ENCODE peak calls at places on chromosomes 16 and 17, in seven cellular contexts. K is transverse colon; Z is psoas muscle; G is AG08396; Y is activated effector memory CD4-positive, alpha-beta T cell treated with anti-CD3 and anti-CD28 coated beads, Interleukin-2, amount 50 U/mL, for 16 hours; A is neuronal stem cell; C is nephron progenitor cell. U is an unnamed sample.

GRCh38 chr16:2526135-2526534 is 5.1 kb downstream of the CEMP1 start:
- DNase-seq in K (no peak), C (no peak), Z (no peak), A (no peak), G (no peak), Y (no peak), U (no peak)

GRCh38 chr16:15507299-15507958 is 73.0 kb downstream of the BMERB1 start:
- DNase-seq in A (no peak), C (no peak), Z (no peak), Y (no peak), G (peak; percentile 60), K (no peak), U (no peak)

GRCh38 chr16:70159355-70160348 is 13.9 kb upstream of the CLEC18C start:
- DNase-seq in C (no peak), Y (no peak), G (peak; percentile 25), Z (no peak), A (no peak), K (no peak), U (no peak)

GRCh38 chr17:9887521-9887920 is 17.6 kb downstream of the RCVRN start:
- DNase-seq in Z (no peak), A (no peak), K (no peak), G (no peak), C (no peak), Y (no peak), U (no peak)

GRCh38 chr17:11487469-11487868 is 110.8 kb upstream of the DNAH9 start:
- DNase-seq in Z (no peak), Y (no peak), K (no peak), A (peak; percentile 53), G (no peak), C (no peak), U (no peak)

GRCh38 chr16:4404247-4404966 is 12.0 kb downstream of the CORO7 start:
- DNase-seq in K (peak; percentile 32), G (peak; percentile 47), Y (no peak), Z (peak; percentile 57), A (no peak), C (peak; percentile 81), U (no peak)

GRCh38 chr16:65523258-65523950 is 401.5 kb upstream of the CDH11 start:
- DNase-seq in A (peak; percentile 8), Y (no peak), Z (no peak), C (no peak), K (no peak), G (no peak), U (no peak)

GRCh38 chr16:11345040-11345862 is at the start of gene RMI2:
- DNase-seq in Z (peak; percentile 98), Y (peak; percentile 98), K (peak; percentile 97), G (peak; percentile 100), C (peak; percentile 96), A (peak; percentile 95), U (peak; percentile 83)

GRCh38 chr16:52435573-52435972 is 111.4 kb downstream of the TOX3 start:
- DNase-seq in Z (no peak), A (peak; percentile 14), G (no peak), C (no peak), K (no peak), Y (no peak), U (no peak)

GRCh38 chr17:8147141-8147804 is 4.9 kb downstream of the PER1 start:
- DNase-seq in A (no peak), C (no peak), Y (no peak), K (no peak), G (no peak), Z (peak; percentile 59), U (no peak)

GRCh38 chr16:67672306-67672705 is 5.7 kb downstream of the C16orf86 start:
- DNase-seq in Y (no peak), A (no peak), C (no peak), Z (no peak), K (no peak), G (no peak), U (no peak)

GRCh38 chr16:425740-426114 is 278 bp downstream of the RAB11FIP3 start:
- DNase-seq in Z (no peak), C (no peak), A (no peak), Y (peak; percentile 80), G (peak; percentile 50), K (no peak), U (no peak)

GRCh38 chr17:58303981-58304734 is 23.4 kb upstream of the MPO start:
- DNase-seq in C (peak; percentile 46), A (no peak), Z (no peak), G (peak; percentile 86), Y (peak; percentile 84), K (peak; percentile 51), U (no peak)

GRCh38 chr17:53218723-53219122 is 604.0 kb upstream of the KIF2B start:
- DNase-seq in A (no peak), Y (no peak), Z (no peak), C (no peak), G (no peak), K (no peak), U (no peak)

GRCh38 chr16:85138825-85139627 is 26.8 kb upstream of the CIBAR2 start:
- DNase-seq in C (no peak), K (no peak), Y (no peak), Z (no peak), A (no peak), G (no peak), U (no peak)

GRCh38 chr17:46175891-46176290 is 17.3 kb downstream of the KANSL1 start:
- DNase-seq in G (no peak), C (no peak), K (no peak), A (no peak), Z (no peak), Y (no peak), U (no peak)

GRCh38 chr16:58333937-58334336 is 39.1 kb upstream of the PRSS54 start:
- DNase-seq in Z (no peak), Y (no peak), A (no peak), G (no peak), K (no peak), C (no peak), U (no peak)

GRCh38 chr16:6146874-6147425 is 1049.4 kb upstream of the EEF2KMT start:
- DNase-seq in A (no peak), C (no peak), G (no peak), K (no peak), Y (no peak), Z (no peak), U (no peak)

GRCh38 chr17:15909481-15909991 is 35.4 kb upstream of the ADORA2B start:
- DNase-seq in G (no peak), C (no peak), Y (no peak), K (no peak), A (no peak), Z (no peak), U (no peak)

GRCh38 chr17:48625502-48626201 is 506 bp downstream of the HOXB9 start:
- DNase-seq in A (no peak), Z (no peak), Y (peak; percentile 78), C (no peak), G (peak; percentile 62), K (peak; percentile 89), U (no peak)

GRCh38 chr16:50313596-50314483 is 47.5 kb downstream of the ADCY7 start:
- DNase-seq in Y (peak; percentile 74), A (no peak), Z (peak; percentile 80), G (no peak), C (no peak), K (no peak), U (no peak)

GRCh38 chr17:49459401-49459984 is 35.6 kb upstream of the NGFR start:
- DNase-seq in K (no peak), Y (no peak), Z (no peak), A (no peak), C (no peak), G (no peak), U (no peak)

GRCh38 chr16:20854963-20855362 is 45.2 kb downstream of the DCUN1D3 start:
- DNase-seq in A (no peak), Y (no peak), K (no peak), C (no peak), G (no peak), Z (no peak), U (no peak)

GRCh38 chr17:17474341-17474740 is 2.5 kb upstream of the MED9 start:
- DNase-seq in C (no peak), K (no peak), Z (no peak), A (no peak), Y (no peak), G (no peak), U (no peak)

GRCh38 chr17:39755550-39756375 is 18.0 kb downstream of the GRB7 start:
- DNase-seq in K (peak; percentile 69), Y (peak; percentile 82), G (no peak), Z (no peak), C (no peak), A (no peak), U (no peak)

GRCh38 chr16:84391151-84391873 is 23.0 kb downstream of the ATP2C2 start:
- DNase-seq in A (no peak), K (no peak), C (no peak), G (no peak), Z (no peak), Y (no peak), U (no peak)

GRCh38 chr17:76554131-76554530 is 14.3 kb downstream of the PRCD start:
- DNase-seq in A (no peak), Y (no peak), K (no peak), C (no peak), G (no peak), Z (no peak), U (no peak)

GRCh38 chr16:28494141-28494851 is at the start of gene APOBR:
- DNase-seq in Z (no peak), A (no peak), G (no peak), K (peak; percentile 75), Y (peak; percentile 93), C (no peak), U (no peak)

GRCh38 chr16:24347556-24347955 is 91.4 kb downstream of the CACNG3 start:
- DNase-seq in Z (no peak), G (no peak), C (no peak), Y (no peak), K (no peak), A (no peak), U (no peak)

GRCh38 chr16:12087901-12088364 is 111.4 kb downstream of the SNX29 start:
- DNase-seq in Y (peak; percentile 61), K (peak; percentile 26), G (no peak), C (no peak), Z (no peak), A (no peak), U (no peak)

GRCh38 chr17:55158439-55158838 is 106.3 kb upstream of the HLF start:
- DNase-seq in C (no peak), Y (no peak), K (no peak), Z (no peak), A (no peak), G (no peak), U (no peak)

GRCh38 chr16:2535644-2536021 is 2.2 kb upstream of the PDPK1 start:
- DNase-seq in G (peak; percentile 68), Y (no peak), K (no peak), A (no peak), Z (peak; percentile 75), C (no peak), U (no peak)

U was measured in GOT3.